ENCODE peak calls at places on chromosome 9, in nine cellular contexts. One of them, this sample, is unnamed.
A peak's percentile ranks its signal among the peaks of the same experiment; 100 is the strongest.

GRCh38 chr9:77954619-77955018 is 77.0 kb downstream of the GNAQ start:
- DNase-seq in cardiac muscle cell: no peak
- DNase-seq in NCI-H524: no peak
- DNase-seq in naive thymus-derived CD4-positive, alpha-beta T cell: no peak
- DNase-seq in globus pallidus: no peak
- DNase-seq in aorta: no peak
- DNase-seq in AML-193: no peak
- DNase-seq in stimulated activated naive CD8-positive, alpha-beta T cell treated with anti-CD3 and anti-CD28 coated beads, Interleukin-15, amount 100 ng/mL, for 72 hours: no peak
- DNase-seq in stimulated activated CD8-positive, alpha-beta memory T cell treated with anti-CD3 and anti-CD28 coated beads, Interleukin-7, amount 100 ng/mL, for 48 hours: no peak
- DNase-seq in this sample: no peak

GRCh38 chr9:88421348-88421747 is 33.1 kb downstream of the SPIN1 start:
- DNase-seq in naive thymus-derived CD4-positive, alpha-beta T cell: no peak
- DNase-seq in stimulated activated naive CD8-positive, alpha-beta T cell treated with anti-CD3 and anti-CD28 coated beads, Interleukin-15, amount 100 ng/mL, for 72 hours: no peak
- DNase-seq in cardiac muscle cell: no peak
- DNase-seq in aorta: no peak
- DNase-seq in AML-193: no peak
- DNase-seq in stimulated activated CD8-positive, alpha-beta memory T cell treated with anti-CD3 and anti-CD28 coated beads, Interleukin-7, amount 100 ng/mL, for 48 hours: no peak
- DNase-seq in NCI-H524: no peak
- DNase-seq in globus pallidus: no peak
- DNase-seq in this sample: no peak

GRCh38 chr9:97660345-97660744 is 26.7 kb downstream of the NCBP1 start:
- DNase-seq in NCI-H524: no peak
- DNase-seq in AML-193: no peak
- DNase-seq in cardiac muscle cell: no peak
- DNase-seq in stimulated activated CD8-positive, alpha-beta memory T cell treated with anti-CD3 and anti-CD28 coated beads, Interleukin-7, amount 100 ng/mL, for 48 hours: no peak
- DNase-seq in globus pallidus: no peak
- DNase-seq in stimulated activated naive CD8-positive, alpha-beta T cell treated with anti-CD3 and anti-CD28 coated beads, Interleukin-15, amount 100 ng/mL, for 72 hours: no peak
- DNase-seq in aorta: no peak
- DNase-seq in naive thymus-derived CD4-positive, alpha-beta T cell: no peak
- DNase-seq in this sample: no peak

GRCh38 chr9:130473521-130473920 is 28.8 kb downstream of the ASS1 start:
- DNase-seq in stimulated activated CD8-positive, alpha-beta memory T cell treated with anti-CD3 and anti-CD28 coated beads, Interleukin-7, amount 100 ng/mL, for 48 hours: no peak
- DNase-seq in cardiac muscle cell: no peak
- DNase-seq in NCI-H524: peak; percentile 37
- DNase-seq in stimulated activated naive CD8-positive, alpha-beta T cell treated with anti-CD3 and anti-CD28 coated beads, Interleukin-15, amount 100 ng/mL, for 72 hours: no peak
- DNase-seq in aorta: no peak
- DNase-seq in globus pallidus: no peak
- DNase-seq in naive thymus-derived CD4-positive, alpha-beta T cell: no peak
- DNase-seq in AML-193: no peak
- DNase-seq in this sample: no peak

GRCh38 chr9:135046156-135047025 is 41.1 kb upstream of the OLFM1 start:
- DNase-seq in aorta: peak; percentile 63
- DNase-seq in naive thymus-derived CD4-positive, alpha-beta T cell: no peak
- DNase-seq in globus pallidus: no peak
- DNase-seq in stimulated activated CD8-positive, alpha-beta memory T cell treated with anti-CD3 and anti-CD28 coated beads, Interleukin-7, amount 100 ng/mL, for 48 hours: no peak
- DNase-seq in NCI-H524: no peak
- DNase-seq in stimulated activated naive CD8-positive, alpha-beta T cell treated with anti-CD3 and anti-CD28 coated beads, Interleukin-15, amount 100 ng/mL, for 72 hours: no peak
- DNase-seq in AML-193: no peak
- DNase-seq in cardiac muscle cell: no peak
- DNase-seq in this sample: no peak

GRCh38 chr9:123544007-123544827 is 188.2 kb downstream of the CRB2 start:
- DNase-seq in stimulated activated naive CD8-positive, alpha-beta T cell treated with anti-CD3 and anti-CD28 coated beads, Interleukin-15, amount 100 ng/mL, for 72 hours: no peak
- DNase-seq in globus pallidus: peak; percentile 29
- DNase-seq in stimulated activated CD8-positive, alpha-beta memory T cell treated with anti-CD3 and anti-CD28 coated beads, Interleukin-7, amount 100 ng/mL, for 48 hours: no peak
- DNase-seq in naive thymus-derived CD4-positive, alpha-beta T cell: no peak
- DNase-seq in AML-193: peak; percentile 16
- DNase-seq in aorta: no peak
- DNase-seq in cardiac muscle cell: peak; percentile 65
- DNase-seq in NCI-H524: peak; percentile 41
- DNase-seq in this sample: peak; percentile 22

GRCh38 chr9:133235549-133236222 is 26.6 kb upstream of the OBP2B start:
- DNase-seq in cardiac muscle cell: no peak
- DNase-seq in AML-193: no peak
- DNase-seq in stimulated activated CD8-positive, alpha-beta memory T cell treated with anti-CD3 and anti-CD28 coated beads, Interleukin-7, amount 100 ng/mL, for 48 hours: no peak
- DNase-seq in stimulated activated naive CD8-positive, alpha-beta T cell treated with anti-CD3 and anti-CD28 coated beads, Interleukin-15, amount 100 ng/mL, for 72 hours: no peak
- DNase-seq in globus pallidus: no peak
- DNase-seq in naive thymus-derived CD4-positive, alpha-beta T cell: no peak
- DNase-seq in NCI-H524: no peak
- DNase-seq in aorta: no peak
- DNase-seq in this sample: no peak

GRCh38 chr9:37574241-37574721 is 1.9 kb downstream of the FBXO10 start:
- DNase-seq in NCI-H524: peak; percentile 39
- DNase-seq in cardiac muscle cell: peak; percentile 78
- DNase-seq in globus pallidus: no peak
- DNase-seq in AML-193: no peak
- DNase-seq in naive thymus-derived CD4-positive, alpha-beta T cell: no peak
- DNase-seq in aorta: no peak
- DNase-seq in stimulated activated CD8-positive, alpha-beta memory T cell treated with anti-CD3 and anti-CD28 coated beads, Interleukin-7, amount 100 ng/mL, for 48 hours: no peak
- DNase-seq in stimulated activated naive CD8-positive, alpha-beta T cell treated with anti-CD3 and anti-CD28 coated beads, Interleukin-15, amount 100 ng/mL, for 72 hours: no peak
- DNase-seq in this sample: peak; percentile 74

GRCh38 chr9:90107864-90108263 is 503.1 kb downstream of the GADD45G start:
- DNase-seq in stimulated activated CD8-positive, alpha-beta memory T cell treated with anti-CD3 and anti-CD28 coated beads, Interleukin-7, amount 100 ng/mL, for 48 hours: no peak
- DNase-seq in globus pallidus: no peak
- DNase-seq in stimulated activated naive CD8-positive, alpha-beta T cell treated with anti-CD3 and anti-CD28 coated beads, Interleukin-15, amount 100 ng/mL, for 72 hours: no peak
- DNase-seq in aorta: no peak
- DNase-seq in cardiac muscle cell: no peak
- DNase-seq in AML-193: peak; percentile 6
- DNase-seq in naive thymus-derived CD4-positive, alpha-beta T cell: no peak
- DNase-seq in NCI-H524: no peak
- DNase-seq in this sample: no peak

GRCh38 chr9:101246691-101247090 is 138.1 kb downstream of the BAAT start:
- DNase-seq in naive thymus-derived CD4-positive, alpha-beta T cell: no peak
- DNase-seq in stimulated activated naive CD8-positive, alpha-beta T cell treated with anti-CD3 and anti-CD28 coated beads, Interleukin-15, amount 100 ng/mL, for 72 hours: no peak
- DNase-seq in stimulated activated CD8-positive, alpha-beta memory T cell treated with anti-CD3 and anti-CD28 coated beads, Interleukin-7, amount 100 ng/mL, for 48 hours: no peak
- DNase-seq in aorta: no peak
- DNase-seq in AML-193: no peak
- DNase-seq in NCI-H524: no peak
- DNase-seq in globus pallidus: no peak
- DNase-seq in cardiac muscle cell: no peak
- DNase-seq in this sample: no peak

GRCh38 chr9:97411789-97412627 is at the start of gene TDRD7:
- DNase-seq in AML-193: peak; percentile 80
- DNase-seq in cardiac muscle cell: peak; percentile 88
- DNase-seq in globus pallidus: peak; percentile 82
- DNase-seq in aorta: peak; percentile 97
- DNase-seq in NCI-H524: peak; percentile 76
- DNase-seq in stimulated activated CD8-positive, alpha-beta memory T cell treated with anti-CD3 and anti-CD28 coated beads, Interleukin-7, amount 100 ng/mL, for 48 hours: peak; percentile 76
- DNase-seq in stimulated activated naive CD8-positive, alpha-beta T cell treated with anti-CD3 and anti-CD28 coated beads, Interleukin-15, amount 100 ng/mL, for 72 hours: peak; percentile 90
- DNase-seq in naive thymus-derived CD4-positive, alpha-beta T cell: peak; percentile 82
- DNase-seq in this sample: peak; percentile 68

GRCh38 chr9:86093788-86094555 is 5.4 kb downstream of the GOLM1 start:
- DNase-seq in stimulated activated naive CD8-positive, alpha-beta T cell treated with anti-CD3 and anti-CD28 coated beads, Interleukin-15, amount 100 ng/mL, for 72 hours: no peak
- DNase-seq in naive thymus-derived CD4-positive, alpha-beta T cell: no peak
- DNase-seq in globus pallidus: no peak
- DNase-seq in stimulated activated CD8-positive, alpha-beta memory T cell treated with anti-CD3 and anti-CD28 coated beads, Interleukin-7, amount 100 ng/mL, for 48 hours: no peak
- DNase-seq in NCI-H524: no peak
- DNase-seq in AML-193: no peak
- DNase-seq in aorta: no peak
- DNase-seq in cardiac muscle cell: peak; percentile 55
- DNase-seq in this sample: no peak

GRCh38 chr9:136193127-136193890 is 11.6 kb downstream of the LHX3 start:
- DNase-seq in stimulated activated CD8-positive, alpha-beta memory T cell treated with anti-CD3 and anti-CD28 coated beads, Interleukin-7, amount 100 ng/mL, for 48 hours: no peak
- DNase-seq in naive thymus-derived CD4-positive, alpha-beta T cell: no peak
- DNase-seq in globus pallidus: no peak
- DNase-seq in aorta: no peak
- DNase-seq in AML-193: no peak
- DNase-seq in stimulated activated naive CD8-positive, alpha-beta T cell treated with anti-CD3 and anti-CD28 coated beads, Interleukin-15, amount 100 ng/mL, for 72 hours: no peak
- DNase-seq in cardiac muscle cell: no peak
- DNase-seq in NCI-H524: peak; percentile 73
- DNase-seq in this sample: no peak

GRCh38 chr9:91761362-91761761 is 188.7 kb downstream of the ROR2 start:
- DNase-seq in naive thymus-derived CD4-positive, alpha-beta T cell: no peak
- DNase-seq in stimulated activated naive CD8-positive, alpha-beta T cell treated with anti-CD3 and anti-CD28 coated beads, Interleukin-15, amount 100 ng/mL, for 72 hours: no peak
- DNase-seq in stimulated activated CD8-positive, alpha-beta memory T cell treated with anti-CD3 and anti-CD28 coated beads, Interleukin-7, amount 100 ng/mL, for 48 hours: no peak
- DNase-seq in cardiac muscle cell: no peak
- DNase-seq in AML-193: no peak
- DNase-seq in NCI-H524: peak; percentile 19
- DNase-seq in globus pallidus: no peak
- DNase-seq in aorta: no peak
- DNase-seq in this sample: no peak

GRCh38 chr9:107739601-107740082 is 250.1 kb upstream of the KLF4 start:
- DNase-seq in stimulated activated naive CD8-positive, alpha-beta T cell treated with anti-CD3 and anti-CD28 coated beads, Interleukin-15, amount 100 ng/mL, for 72 hours: no peak
- DNase-seq in cardiac muscle cell: peak; percentile 86
- DNase-seq in AML-193: no peak
- DNase-seq in stimulated activated CD8-positive, alpha-beta memory T cell treated with anti-CD3 and anti-CD28 coated beads, Interleukin-7, amount 100 ng/mL, for 48 hours: no peak
- DNase-seq in globus pallidus: peak; percentile 55
- DNase-seq in NCI-H524: no peak
- DNase-seq in naive thymus-derived CD4-positive, alpha-beta T cell: no peak
- DNase-seq in aorta: peak; percentile 89
- DNase-seq in this sample: no peak

GRCh38 chr9:108933231-108933630 is 693 bp downstream of the ELP1 start:
- DNase-seq in aorta: no peak
- DNase-seq in NCI-H524: no peak
- DNase-seq in naive thymus-derived CD4-positive, alpha-beta T cell: no peak
- DNase-seq in stimulated activated naive CD8-positive, alpha-beta T cell treated with anti-CD3 and anti-CD28 coated beads, Interleukin-15, amount 100 ng/mL, for 72 hours: no peak
- DNase-seq in AML-193: no peak
- DNase-seq in globus pallidus: peak; percentile 5
- DNase-seq in stimulated activated CD8-positive, alpha-beta memory T cell treated with anti-CD3 and anti-CD28 coated beads, Interleukin-7, amount 100 ng/mL, for 48 hours: no peak
- DNase-seq in cardiac muscle cell: peak; percentile 4
- DNase-seq in this sample: peak; percentile 7

GRCh38 chr9:122197334-122197872 is 31.4 kb downstream of the LHX6 start:
- DNase-seq in stimulated activated naive CD8-positive, alpha-beta T cell treated with anti-CD3 and anti-CD28 coated beads, Interleukin-15, amount 100 ng/mL, for 72 hours: no peak
- DNase-seq in stimulated activated CD8-positive, alpha-beta memory T cell treated with anti-CD3 and anti-CD28 coated beads, Interleukin-7, amount 100 ng/mL, for 48 hours: no peak
- DNase-seq in aorta: peak; percentile 16
- DNase-seq in NCI-H524: peak; percentile 54
- DNase-seq in cardiac muscle cell: no peak
- DNase-seq in AML-193: no peak
- DNase-seq in naive thymus-derived CD4-positive, alpha-beta T cell: no peak
- DNase-seq in globus pallidus: no peak
- DNase-seq in this sample: no peak

GRCh38 chr9:108584860-108585259 is 270.9 kb downstream of the ACTL7B start:
- DNase-seq in stimulated activated naive CD8-positive, alpha-beta T cell treated with anti-CD3 and anti-CD28 coated beads, Interleukin-15, amount 100 ng/mL, for 72 hours: no peak
- DNase-seq in aorta: no peak
- DNase-seq in naive thymus-derived CD4-positive, alpha-beta T cell: no peak
- DNase-seq in NCI-H524: no peak
- DNase-seq in globus pallidus: no peak
- DNase-seq in cardiac muscle cell: no peak
- DNase-seq in stimulated activated CD8-positive, alpha-beta memory T cell treated with anti-CD3 and anti-CD28 coated beads, Interleukin-7, amount 100 ng/mL, for 48 hours: no peak
- DNase-seq in AML-193: no peak
- DNase-seq in this sample: no peak

GRCh38 chr9:136107155-136107952 is 11.3 kb downstream of the TMEM250 start:
- DNase-seq in stimulated activated CD8-positive, alpha-beta memory T cell treated with anti-CD3 and anti-CD28 coated beads, Interleukin-7, amount 100 ng/mL, for 48 hours: no peak
- DNase-seq in stimulated activated naive CD8-positive, alpha-beta T cell treated with anti-CD3 and anti-CD28 coated beads, Interleukin-15, amount 100 ng/mL, for 72 hours: peak; percentile 48
- DNase-seq in naive thymus-derived CD4-positive, alpha-beta T cell: peak; percentile 53
- DNase-seq in AML-193: no peak
- DNase-seq in NCI-H524: peak; percentile 80
- DNase-seq in globus pallidus: no peak
- DNase-seq in cardiac muscle cell: no peak
- DNase-seq in aorta: no peak
- DNase-seq in this sample: no peak

GRCh38 chr9:133236291-133237071 is 27.4 kb upstream of the OBP2B start:
- DNase-seq in AML-193: no peak
- DNase-seq in cardiac muscle cell: no peak
- DNase-seq in globus pallidus: no peak
- DNase-seq in NCI-H524: no peak
- DNase-seq in aorta: peak; percentile 75
- DNase-seq in stimulated activated CD8-positive, alpha-beta memory T cell treated with anti-CD3 and anti-CD28 coated beads, Interleukin-7, amount 100 ng/mL, for 48 hours: no peak
- DNase-seq in stimulated activated naive CD8-positive, alpha-beta T cell treated with anti-CD3 and anti-CD28 coated beads, Interleukin-15, amount 100 ng/mL, for 72 hours: no peak
- DNase-seq in naive thymus-derived CD4-positive, alpha-beta T cell: no peak
- DNase-seq in this sample: no peak

GRCh38 chr9:19782005-19782404 is 6.8 kb downstream of the SLC24A2 start:
- DNase-seq in stimulated activated CD8-positive, alpha-beta memory T cell treated with anti-CD3 and anti-CD28 coated beads, Interleukin-7, amount 100 ng/mL, for 48 hours: no peak
- DNase-seq in NCI-H524: peak; percentile 54
- DNase-seq in AML-193: no peak
- DNase-seq in naive thymus-derived CD4-positive, alpha-beta T cell: no peak
- DNase-seq in stimulated activated naive CD8-positive, alpha-beta T cell treated with anti-CD3 and anti-CD28 coated beads, Interleukin-15, amount 100 ng/mL, for 72 hours: no peak
- DNase-seq in aorta: no peak
- DNase-seq in globus pallidus: peak; percentile 74
- DNase-seq in cardiac muscle cell: peak; percentile 53
- DNase-seq in this sample: peak; percentile 5

GRCh38 chr9:104093162-104093561 is 947 bp upstream of the SMC2 start:
- DNase-seq in stimulated activated naive CD8-positive, alpha-beta T cell treated with anti-CD3 and anti-CD28 coated beads, Interleukin-15, amount 100 ng/mL, for 72 hours: no peak
- DNase-seq in AML-193: no peak
- DNase-seq in cardiac muscle cell: peak; percentile 36
- DNase-seq in naive thymus-derived CD4-positive, alpha-beta T cell: no peak
- DNase-seq in aorta: no peak
- DNase-seq in NCI-H524: peak; percentile 67
- DNase-seq in globus pallidus: peak; percentile 3
- DNase-seq in stimulated activated CD8-positive, alpha-beta memory T cell treated with anti-CD3 and anti-CD28 coated beads, Interleukin-7, amount 100 ng/mL, for 48 hours: no peak
- DNase-seq in this sample: peak; percentile 11

GRCh38 chr9:136857166-136857565 is 5.0 kb downstream of the MAMDC4 start:
- DNase-seq in aorta: no peak
- DNase-seq in NCI-H524: no peak
- DNase-seq in stimulated activated CD8-positive, alpha-beta memory T cell treated with anti-CD3 and anti-CD28 coated beads, Interleukin-7, amount 100 ng/mL, for 48 hours: no peak
- DNase-seq in globus pallidus: no peak
- DNase-seq in AML-193: no peak
- DNase-seq in naive thymus-derived CD4-positive, alpha-beta T cell: no peak
- DNase-seq in cardiac muscle cell: no peak
- DNase-seq in stimulated activated naive CD8-positive, alpha-beta T cell treated with anti-CD3 and anti-CD28 coated beads, Interleukin-15, amount 100 ng/mL, for 72 hours: no peak
- DNase-seq in this sample: no peak

GRCh38 chr9:77744877-77745435 is 96.8 kb upstream of the GNA14 start:
- DNase-seq in AML-193: no peak
- DNase-seq in stimulated activated naive CD8-positive, alpha-beta T cell treated with anti-CD3 and anti-CD28 coated beads, Interleukin-15, amount 100 ng/mL, for 72 hours: no peak
- DNase-seq in stimulated activated CD8-positive, alpha-beta memory T cell treated with anti-CD3 and anti-CD28 coated beads, Interleukin-7, amount 100 ng/mL, for 48 hours: no peak
- DNase-seq in globus pallidus: no peak
- DNase-seq in NCI-H524: peak; percentile 78
- DNase-seq in cardiac muscle cell: no peak
- DNase-seq in aorta: no peak
- DNase-seq in naive thymus-derived CD4-positive, alpha-beta T cell: no peak
- DNase-seq in this sample: no peak

GRCh38 chr9:110777843-110778215 is 109.2 kb downstream of the MUSK start:
- DNase-seq in stimulated activated naive CD8-positive, alpha-beta T cell treated with anti-CD3 and anti-CD28 coated beads, Interleukin-15, amount 100 ng/mL, for 72 hours: no peak
- DNase-seq in globus pallidus: peak; percentile 55
- DNase-seq in aorta: no peak
- DNase-seq in NCI-H524: no peak
- DNase-seq in AML-193: no peak
- DNase-seq in naive thymus-derived CD4-positive, alpha-beta T cell: no peak
- DNase-seq in cardiac muscle cell: no peak
- DNase-seq in stimulated activated CD8-positive, alpha-beta memory T cell treated with anti-CD3 and anti-CD28 coated beads, Interleukin-7, amount 100 ng/mL, for 48 hours: no peak
- DNase-seq in this sample: no peak

GRCh38 chr9:69190086-69190865 is 16.2 kb downstream of the TJP2 start:
- DNase-seq in NCI-H524: no peak
- DNase-seq in naive thymus-derived CD4-positive, alpha-beta T cell: no peak
- DNase-seq in AML-193: no peak
- DNase-seq in cardiac muscle cell: no peak
- DNase-seq in stimulated activated naive CD8-positive, alpha-beta T cell treated with anti-CD3 and anti-CD28 coated beads, Interleukin-15, amount 100 ng/mL, for 72 hours: no peak
- DNase-seq in stimulated activated CD8-positive, alpha-beta memory T cell treated with anti-CD3 and anti-CD28 coated beads, Interleukin-7, amount 100 ng/mL, for 48 hours: no peak
- DNase-seq in aorta: no peak
- DNase-seq in globus pallidus: no peak
- DNase-seq in this sample: no peak

GRCh38 chr9:100714372-100715099 is 136.7 kb downstream of the CAVIN4 start:
- DNase-seq in cardiac muscle cell: peak; percentile 83
- DNase-seq in NCI-H524: peak; percentile 82
- DNase-seq in stimulated activated CD8-positive, alpha-beta memory T cell treated with anti-CD3 and anti-CD28 coated beads, Interleukin-7, amount 100 ng/mL, for 48 hours: no peak
- DNase-seq in aorta: no peak
- DNase-seq in naive thymus-derived CD4-positive, alpha-beta T cell: no peak
- DNase-seq in globus pallidus: peak; percentile 79
- DNase-seq in AML-193: peak; percentile 46
- DNase-seq in stimulated activated naive CD8-positive, alpha-beta T cell treated with anti-CD3 and anti-CD28 coated beads, Interleukin-15, amount 100 ng/mL, for 72 hours: peak; percentile 40
- DNase-seq in this sample: peak; percentile 35

GRCh38 chr9:122186301-122186700 is 26.6 kb downstream of the MORN5 start:
- DNase-seq in naive thymus-derived CD4-positive, alpha-beta T cell: no peak
- DNase-seq in AML-193: no peak
- DNase-seq in aorta: no peak
- DNase-seq in cardiac muscle cell: no peak
- DNase-seq in globus pallidus: no peak
- DNase-seq in stimulated activated CD8-positive, alpha-beta memory T cell treated with anti-CD3 and anti-CD28 coated beads, Interleukin-7, amount 100 ng/mL, for 48 hours: no peak
- DNase-seq in stimulated activated naive CD8-positive, alpha-beta T cell treated with anti-CD3 and anti-CD28 coated beads, Interleukin-15, amount 100 ng/mL, for 72 hours: no peak
- DNase-seq in NCI-H524: no peak
- DNase-seq in this sample: no peak

GRCh38 chr9:110255417-110256141 is 728 bp downstream of the TXN start:
- DNase-seq in stimulated activated naive CD8-positive, alpha-beta T cell treated with anti-CD3 and anti-CD28 coated beads, Interleukin-15, amount 100 ng/mL, for 72 hours: peak; percentile 40
- DNase-seq in globus pallidus: peak; percentile 26
- DNase-seq in aorta: peak; percentile 91
- DNase-seq in cardiac muscle cell: peak; percentile 49
- DNase-seq in stimulated activated CD8-positive, alpha-beta memory T cell treated with anti-CD3 and anti-CD28 coated beads, Interleukin-7, amount 100 ng/mL, for 48 hours: peak; percentile 50
- DNase-seq in AML-193: no peak
- DNase-seq in naive thymus-derived CD4-positive, alpha-beta T cell: no peak
- DNase-seq in NCI-H524: peak; percentile 61
- DNase-seq in this sample: no peak

GRCh38 chr9:95091574-95091970 is 225.9 kb downstream of the FANCC start:
- DNase-seq in globus pallidus: no peak
- DNase-seq in stimulated activated CD8-positive, alpha-beta memory T cell treated with anti-CD3 and anti-CD28 coated beads, Interleukin-7, amount 100 ng/mL, for 48 hours: no peak
- DNase-seq in aorta: peak; percentile 75
- DNase-seq in cardiac muscle cell: no peak
- DNase-seq in stimulated activated naive CD8-positive, alpha-beta T cell treated with anti-CD3 and anti-CD28 coated beads, Interleukin-15, amount 100 ng/mL, for 72 hours: no peak
- DNase-seq in NCI-H524: no peak
- DNase-seq in naive thymus-derived CD4-positive, alpha-beta T cell: no peak
- DNase-seq in AML-193: no peak
- DNase-seq in this sample: no peak

This sample was measured in foreskin melanocyte.